ENCODE peak calls at places on chromosomes 4 and X, in seven cellular contexts. I is stimulated activated CD4-positive, alpha-beta T cell treated with anti-CD3 and anti-CD28 coated beads, TNF-alpha, amount 100 ng/mL, for 1 hour; U is HFF-Myc; M is PC-3; R is H9; Z is IMR-90; H is suprapubic skin. B is an unnamed sample.

GRCh38 chrX:20585782-20586181 is 319.1 kb upstream of the RPS6KA3 start:
- DNase-seq in I (no peak), U (no peak), M (no peak), R (no peak), Z (no peak), H (no peak), B (no peak)

GRCh38 chrX:36867143-36867542 is 141.0 kb upstream of the FAM47C start:
- DNase-seq in I (no peak), U (no peak), M (peak; percentile 64), R (no peak), Z (peak; percentile 9), H (no peak), B (peak; percentile 20)

GRCh38 chrX:115602729-115603389 is 41.9 kb downstream of the PLS3 start:
- DNase-seq in I (no peak), U (no peak), M (peak; percentile 35), R (no peak), Z (no peak), H (no peak), B (no peak)

GRCh38 chr4:7198440-7199128 is 6.2 kb downstream of the SORCS2 start:
- DNase-seq in I (no peak), U (no peak), M (no peak), R (peak; percentile 22), Z (no peak), H (no peak), B (no peak)

GRCh38 chrX:85569096-85569495 is 189.6 kb upstream of the POF1B start:
- DNase-seq in I (no peak), U (no peak), M (no peak), R (no peak), Z (no peak), H (no peak), B (no peak)

GRCh38 chrX:106976416-106976815 is 23.6 kb downstream of the MORC4 start:
- DNase-seq in I (no peak), U (no peak), M (no peak), R (no peak), Z (no peak), H (no peak), B (no peak)

GRCh38 chr4:17567267-17567666 is 9.7 kb upstream of the LAP3 start:
- DNase-seq in I (no peak), U (no peak), M (no peak), R (no peak), Z (no peak), H (no peak), B (no peak)

GRCh38 chr4:152032722-152033131 is 271.9 kb upstream of the GATB start:
- DNase-seq in I (no peak), U (no peak), M (peak; percentile 36), R (no peak), Z (peak; percentile 88), H (no peak), B (peak; percentile 70)